ENCODE peak calls at places on chromosomes 7 and 10, in six cellular contexts. Z, D, W, C, E and J are unnamed samples.
A peak's percentile ranks its signal among the peaks of the same experiment; 100 is the strongest.

GRCh38 chr10:27744478-27745379 is 890 bp downstream of the MKX start:
- DNase-seq in Z (no peak), D (no peak), W (no peak), C (peak; percentile 77), E (peak; percentile 83), J (no peak)

GRCh38 chr10:8172604-8173003 is 118.1 kb downstream of the GATA3 start:
- DNase-seq in Z (no peak), D (no peak), W (no peak), C (no peak), E (no peak), J (no peak)

GRCh38 chr7:119472398-119473038 is 800.5 kb upstream of the KCND2 start:
- DNase-seq in Z (no peak), D (no peak), W (no peak), C (peak; percentile 2), E (no peak), J (no peak)

GRCh38 chr7:158821173-158822021 is 7.9 kb downstream of the ESYT2 start:
- DNase-seq in Z (no peak), D (no peak), W (peak; percentile 67), C (no peak), E (no peak), J (no peak)

GRCh38 chr7:14024406-14024805 is 34.9 kb upstream of the ETV1 start:
- DNase-seq in Z (no peak), D (no peak), W (no peak), C (no peak), E (no peak), J (no peak)

GRCh38 chr10:131496351-131497052 is 185.0 kb upstream of the TCERG1L start:
- DNase-seq in Z (no peak), D (no peak), W (no peak), C (no peak), E (no peak), J (no peak)

GRCh38 chr7:37354661-37355131 is 94.0 kb downstream of the ELMO1 start:
- DNase-seq in Z (peak; percentile 73), D (no peak), W (no peak), C (peak; percentile 30), E (peak; percentile 93), J (no peak)

GRCh38 chr10:122568551-122568950 is 8.0 kb downstream of the DMBT1 start:
- DNase-seq in Z (no peak), D (no peak), W (no peak), C (no peak), E (no peak), J (no peak)

GRCh38 chr10:52639652-52640051 is 132.9 kb downstream of the MBL2 start:
- DNase-seq in Z (no peak), D (no peak), W (no peak), C (no peak), E (no peak), J (no peak)

GRCh38 chr7:100211342-100211780 is 8.4 kb upstream of the PVRIG start:
- DNase-seq in Z (no peak), D (no peak), W (no peak), C (no peak), E (no peak), J (no peak)

GRCh38 chr10:63940277-63940972 is 419.2 kb downstream of the REEP3 start:
- DNase-seq in Z (no peak), D (no peak), W (no peak), C (no peak), E (no peak), J (no peak)

GRCh38 chr7:29139191-29139590 is 7.1 kb downstream of the CPVL start:
- DNase-seq in Z (no peak), D (no peak), W (no peak), C (no peak), E (no peak), J (no peak)

GRCh38 chr7:24911213-24911603 is 68.8 kb downstream of the OSBPL3 start:
- DNase-seq in Z (no peak), D (no peak), W (no peak), C (no peak), E (no peak), J (no peak)

GRCh38 chr7:150631866-150632864 is at the start of gene GIMAP6:
- DNase-seq in Z (no peak), D (no peak), W (no peak), C (no peak), E (no peak), J (peak; percentile 6)

DNA sequence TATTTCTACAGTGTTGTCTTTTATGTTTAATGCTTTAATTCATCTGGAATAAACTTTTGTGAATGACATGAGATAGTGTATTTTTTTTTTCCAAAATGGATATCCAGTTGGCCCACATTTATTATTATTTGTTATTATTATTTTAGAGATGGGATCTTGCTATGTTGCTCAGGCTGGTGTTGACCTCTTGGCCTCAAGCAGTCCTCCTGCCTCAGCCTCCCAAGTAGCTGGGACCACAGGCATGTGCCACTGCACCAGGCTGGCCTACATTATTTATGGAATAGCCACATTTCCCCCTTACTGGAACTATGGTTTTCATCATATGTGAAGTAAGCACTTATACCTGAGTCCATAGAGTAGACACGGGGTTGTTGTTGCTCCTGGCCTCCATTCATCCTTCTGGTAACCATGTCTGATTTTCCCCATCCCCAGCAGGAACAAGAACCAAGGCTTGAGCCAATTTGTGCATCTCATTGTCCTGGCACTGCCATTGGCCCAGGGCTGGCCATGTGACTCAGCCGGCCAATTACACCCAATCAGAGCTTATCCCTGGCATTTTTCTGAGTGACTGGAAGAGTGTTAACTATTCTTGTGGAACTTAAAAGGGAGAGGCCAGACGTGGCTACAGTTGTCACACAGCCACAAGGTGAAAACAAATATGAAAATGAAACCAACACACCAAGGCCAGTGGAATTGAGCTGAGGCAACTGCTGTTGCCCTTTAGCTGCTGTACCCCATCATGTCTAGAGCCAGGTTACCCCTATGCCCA is 23.1 kb downstream of the PRF1 start:
- DNase-seq in Z (no peak), D (no peak), W (peak; percentile 21), C (no peak), E (peak; percentile 6), J (no peak)
- H3K27ac ChIP-seq in Z (no peak overlapping the region), D (no peak overlapping the region), W (no peak overlapping the region), C (no peak overlapping the region), E (no peak overlapping the region), J (no peak overlapping the region)

DNA sequence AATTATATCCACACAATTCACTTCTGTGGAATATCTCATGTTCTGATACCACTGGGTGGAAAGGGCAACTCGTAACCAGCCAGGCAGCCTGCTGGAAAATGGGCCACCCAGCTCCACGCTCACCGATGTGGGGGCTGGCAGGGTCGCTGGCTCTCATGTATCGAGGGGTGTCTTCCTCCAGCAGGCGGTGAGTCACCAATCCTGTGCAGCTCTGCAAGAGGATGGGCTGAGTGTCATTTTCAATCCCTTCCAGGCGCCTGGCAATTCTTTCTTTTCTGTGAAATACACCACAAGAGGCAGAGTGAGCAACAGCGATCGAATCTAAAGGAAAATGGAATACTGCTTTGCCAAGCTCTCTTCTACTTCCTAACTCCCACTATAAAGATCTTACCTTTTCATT is 80.1 kb downstream of the SVIL start:
- DNase-seq in Z (no peak), D (no peak), W (no peak), C (no peak), E (no peak), J (no peak)
- H3K27ac ChIP-seq in Z (no peak overlapping the region), D (no peak overlapping the region), W (no peak overlapping the region), C (no peak overlapping the region), E (no peak overlapping the region), J (no peak overlapping the region)

GRCh38 chr7:128168667-128169210 is 72.3 kb upstream of the LEP start:
- DNase-seq in Z (no peak), D (no peak), W (no peak), C (peak; percentile 87), E (peak; percentile 51), J (no peak)

GRCh38 chr7:128167791-128168666 is 73.0 kb upstream of the LEP start:
- DNase-seq in Z (no peak), D (no peak), W (no peak), C (no peak), E (peak; percentile 53), J (no peak)

GRCh38 chr7:128166603-128167315 is 74.3 kb upstream of the LEP start:
- DNase-seq in Z (no peak), D (peak; percentile 51), W (no peak), C (peak; percentile 47), E (no peak), J (no peak)

GRCh38 chr7:128165927-128166420 is 75.1 kb upstream of the LEP start:
- DNase-seq in Z (no peak), D (no peak), W (no peak), C (no peak), E (no peak), J (no peak)

DNA sequence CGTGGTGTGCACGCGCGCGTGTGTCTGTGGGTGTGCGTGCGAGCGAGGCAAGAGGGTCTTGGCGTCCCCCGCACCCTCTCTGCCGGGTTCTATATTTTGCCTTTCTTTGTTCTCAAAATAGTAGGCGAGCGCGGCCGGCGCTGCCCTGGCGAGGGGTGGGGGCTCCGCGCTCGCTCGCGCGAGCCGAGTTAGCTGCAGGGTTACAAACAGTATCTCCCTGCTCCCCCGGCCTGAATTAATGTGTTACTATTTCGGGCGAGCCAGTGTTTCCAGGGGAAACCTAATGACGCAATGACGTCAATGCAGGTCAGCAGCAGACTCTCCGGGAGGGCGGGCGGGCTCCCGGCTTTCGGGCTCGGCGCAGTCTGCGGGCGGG is 73.8 kb upstream of the LEP start:
- DNase-seq in Z (no peak), D (peak; percentile 69), W (peak; percentile 72), C (peak; percentile 82), E (peak; percentile 45), J (no peak)
- H3K27ac ChIP-seq in Z (no peak overlapping the region), D (peak overlapping the region; percentile 28), W (peak overlapping the region; percentile 75), C (no peak overlapping the region), E (no peak overlapping the region), J (no peak overlapping the region)

GRCh38 chr7:75979361-75980125 is 14.9 kb downstream of the TMEM120A start:
- DNase-seq in Z (no peak), D (no peak), W (no peak), C (no peak), E (peak; percentile 65), J (no peak)

GRCh38 chr7:75982306-75983064 is 11.9 kb downstream of the TMEM120A start:
- DNase-seq in Z (no peak), D (no peak), W (no peak), C (no peak), E (peak; percentile 66), J (no peak)

GRCh38 chr7:75981450-75982305 is 12.7 kb downstream of the TMEM120A start:
- DNase-seq in Z (no peak), D (no peak), W (no peak), C (no peak), E (peak; percentile 67), J (no peak)

GRCh38 chr7:75980126-75980864 is 14.1 kb downstream of the TMEM120A start:
- DNase-seq in Z (no peak), D (no peak), W (no peak), C (no peak), E (peak; percentile 72), J (no peak)

DNA sequence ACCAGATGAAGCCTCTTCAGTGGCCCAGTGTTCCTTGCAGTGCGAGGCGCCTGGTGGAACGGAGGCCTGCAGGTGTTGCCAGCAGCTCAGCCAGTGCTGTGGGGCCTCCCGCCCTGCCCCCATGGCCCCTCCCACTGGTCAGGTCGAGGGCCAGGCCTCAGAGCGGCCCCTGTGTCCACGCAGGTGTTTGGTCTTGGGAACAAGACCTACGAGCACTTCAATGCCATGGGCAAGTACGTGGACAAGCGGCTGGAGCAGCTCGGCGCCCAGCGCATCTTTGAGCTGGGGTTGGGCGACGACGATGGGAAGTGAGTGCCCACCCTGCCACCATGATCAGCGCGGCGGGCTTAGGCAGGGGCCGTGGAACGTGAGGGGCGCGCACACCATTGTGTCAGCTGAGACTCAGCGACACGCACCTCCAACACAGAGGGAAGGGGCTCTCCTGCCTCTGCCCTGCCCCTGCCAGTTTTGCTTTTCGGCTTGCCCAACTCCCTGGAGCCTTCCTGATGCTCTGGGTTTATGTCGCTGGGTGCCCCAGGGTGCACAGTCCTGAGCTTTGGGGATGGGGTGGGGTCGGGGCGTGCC is 13.4 kb downstream of the TMEM120A start:
- DNase-seq in Z (no peak), D (no peak), W (no peak), C (no peak), E (no peak), J (no peak)
- H3K27ac ChIP-seq in Z (no peak overlapping the region), D (no peak overlapping the region), W (peak overlapping the region; percentile 56), C (peak overlapping the region; percentile 72), E (no peak overlapping the region), J (no peak overlapping the region)